ENCODE peak calls at places on chromosomes 11 and 22, in four cellular contexts. One of them, this sample, is unnamed.
A peak's percentile ranks its signal among the peaks of the same experiment; 100 is the strongest.

GRCh38 chr11:80297808-80298460 is 857.1 kb upstream of the TENM4 start:
- DNase-seq in caudate nucleus: no peak
- DNase-seq in HL-60: no peak
- DNase-seq in midbrain: no peak
- DNase-seq in this sample: no peak

GRCh38 chr11:128029219-128029722 is 558.1 kb downstream of the ETS1 start:
- DNase-seq in caudate nucleus: no peak
- DNase-seq in HL-60: no peak
- DNase-seq in midbrain: no peak
- DNase-seq in this sample: no peak

GRCh38 chr11:116515666-116516184 is 257.1 kb downstream of the BUD13 start:
- DNase-seq in caudate nucleus: no peak
- DNase-seq in HL-60: no peak
- DNase-seq in midbrain: no peak
- DNase-seq in this sample: no peak

GRCh38 chr22:37193629-37194191 is 5.7 kb upstream of the C1QTNF6 start:
- DNase-seq in caudate nucleus: no peak
- DNase-seq in HL-60: no peak
- DNase-seq in midbrain: peak; percentile 19
- DNase-seq in this sample: peak; percentile 94

GRCh38 chr11:4886186-4886585 is 4.5 kb downstream of the OR51T1 start:
- DNase-seq in caudate nucleus: no peak
- DNase-seq in HL-60: no peak
- DNase-seq in midbrain: no peak
- DNase-seq in this sample: no peak

GRCh38 chr11:80727315-80727714 is 1286.5 kb upstream of the TENM4 start:
- DNase-seq in caudate nucleus: no peak
- DNase-seq in HL-60: no peak
- DNase-seq in midbrain: peak; percentile 6
- DNase-seq in this sample: no peak

GRCh38 chr11:63838150-63838681 is 694 bp upstream of the MARK2 start:
- DNase-seq in caudate nucleus: no peak
- DNase-seq in HL-60: no peak
- DNase-seq in midbrain: no peak
- DNase-seq in this sample: no peak

GRCh38 chr11:10998674-10999073 is 140.8 kb upstream of the ZBED5 start:
- DNase-seq in caudate nucleus: no peak
- DNase-seq in HL-60: no peak
- DNase-seq in midbrain: no peak
- DNase-seq in this sample: no peak

GRCh38 chr11:99865951-99866350 is 821.1 kb upstream of the ARHGAP42 start:
- DNase-seq in caudate nucleus: no peak
- DNase-seq in HL-60: no peak
- DNase-seq in midbrain: no peak
- DNase-seq in this sample: no peak

GRCh38 chr11:77422690-77423089 is 51.2 kb downstream of the PAK1 start:
- DNase-seq in caudate nucleus: no peak
- DNase-seq in HL-60: no peak
- DNase-seq in midbrain: no peak
- DNase-seq in this sample: no peak

GRCh38 chr11:132139181-132139580 is 768.8 kb downstream of the NTM start:
- DNase-seq in caudate nucleus: no peak
- DNase-seq in HL-60: no peak
- DNase-seq in midbrain: no peak
- DNase-seq in this sample: no peak

GRCh38 chr11:3055881-3056280 is 1.3 kb downstream of the CARS1 start:
- DNase-seq in caudate nucleus: no peak
- DNase-seq in HL-60: no peak
- DNase-seq in midbrain: no peak
- DNase-seq in this sample: no peak

GRCh38 chr11:45852018-45852711 is 4.9 kb downstream of the CRY2 start:
- DNase-seq in caudate nucleus: no peak
- DNase-seq in HL-60: no peak
- DNase-seq in midbrain: peak; percentile 77
- DNase-seq in this sample: no peak